ENCODE peak calls at places on chromosomes 13 and 19, in seven cellular contexts. H, E, W, M, D, Q and V are unnamed samples.
A peak's percentile ranks its signal among the peaks of the same experiment; 100 is the strongest.

GRCh38 chr19:4380254-4380727 is 20.1 kb downstream of the SH3GL1 start:
- DNase-seq in H (no peak), E (peak; percentile 57), W (no peak), M (no peak), D (no peak), Q (no peak), V (peak; percentile 75)

GRCh38 chr19:16660763-16661479 is at the start of gene TMEM38A:
- DNase-seq in H (peak; percentile 45), E (peak; percentile 70), W (peak; percentile 60), M (peak; percentile 58), D (peak; percentile 41), Q (no peak), V (peak; percentile 27)

GRCh38 chr13:98450495-98451167 is 126.3 kb downstream of the STK24 start:
- DNase-seq in H (no peak), E (no peak), W (no peak), M (no peak), D (no peak), Q (no peak), V (peak; percentile 47)

GRCh38 chr13:60448907-60449510 is 52.0 kb downstream of the TDRD3 start:
- DNase-seq in H (peak; percentile 52), E (peak; percentile 53), W (peak; percentile 16), M (peak; percentile 29), D (peak; percentile 20), Q (peak; percentile 7), V (peak; percentile 12)

GRCh38 chr13:74171621-74172020 is 37.4 kb upstream of the KLF12 start:
- DNase-seq in H (no peak), E (no peak), W (no peak), M (no peak), D (no peak), Q (no peak), V (no peak)

GRCh38 chr19:1080360-1081161 is 13.6 kb downstream of the ARHGAP45 start:
- DNase-seq in H (no peak), E (no peak), W (no peak), M (no peak), D (no peak), Q (no peak), V (peak; percentile 7)

GRCh38 chr13:44155422-44156293 is 218.0 kb upstream of the SERP2 start:
- DNase-seq in H (no peak), E (no peak), W (peak; percentile 64), M (peak; percentile 79), D (peak; percentile 75), Q (no peak), V (no peak)

GRCh38 chr13:36807616-36808015 is 11.4 kb upstream of the RFXAP start:
- DNase-seq in H (peak; percentile 51), E (no peak), W (no peak), M (no peak), D (no peak), Q (no peak), V (no peak)

GRCh38 chr19:55216461-55217198 is 7.3 kb upstream of the PTPRH start:
- DNase-seq in H (peak; percentile 100), E (peak; percentile 39), W (peak; percentile 97), M (peak; percentile 90), D (peak; percentile 91), Q (no peak), V (peak; percentile 76)

GRCh38 chr19:52637718-52638585 is at the start of gene ZNF83:
- DNase-seq in H (peak; percentile 98), E (peak; percentile 94), W (peak; percentile 100), M (peak; percentile 99), D (peak; percentile 96), Q (peak; percentile 64), V (peak; percentile 98)

GRCh38 chr19:40529093-40529954 is 47.3 kb upstream of the SHKBP1 start:
- DNase-seq in H (peak; percentile 81), E (peak; percentile 91), W (peak; percentile 91), M (peak; percentile 83), D (peak; percentile 86), Q (peak; percentile 39), V (peak; percentile 91)

GRCh38 chr19:58548859-58549663 is 5.2 kb downstream of the TRIM28 start:
- DNase-seq in H (no peak), E (no peak), W (no peak), M (no peak), D (no peak), Q (no peak), V (no peak)

GRCh38 chr13:110593430-110594130 is 21.8 kb upstream of the NAXD start:
- DNase-seq in H (peak; percentile 72), E (peak; percentile 76), W (no peak), M (no peak), D (peak; percentile 62), Q (peak; percentile 40), V (peak; percentile 27)
- TF ChIP-seq CTCF in H (peak; percentile 66), E (peak; percentile 60), W (peak; percentile 57), M (peak; percentile 57), D (peak; percentile 82), Q (peak; percentile 59), V (peak; percentile 64)

DNA sequence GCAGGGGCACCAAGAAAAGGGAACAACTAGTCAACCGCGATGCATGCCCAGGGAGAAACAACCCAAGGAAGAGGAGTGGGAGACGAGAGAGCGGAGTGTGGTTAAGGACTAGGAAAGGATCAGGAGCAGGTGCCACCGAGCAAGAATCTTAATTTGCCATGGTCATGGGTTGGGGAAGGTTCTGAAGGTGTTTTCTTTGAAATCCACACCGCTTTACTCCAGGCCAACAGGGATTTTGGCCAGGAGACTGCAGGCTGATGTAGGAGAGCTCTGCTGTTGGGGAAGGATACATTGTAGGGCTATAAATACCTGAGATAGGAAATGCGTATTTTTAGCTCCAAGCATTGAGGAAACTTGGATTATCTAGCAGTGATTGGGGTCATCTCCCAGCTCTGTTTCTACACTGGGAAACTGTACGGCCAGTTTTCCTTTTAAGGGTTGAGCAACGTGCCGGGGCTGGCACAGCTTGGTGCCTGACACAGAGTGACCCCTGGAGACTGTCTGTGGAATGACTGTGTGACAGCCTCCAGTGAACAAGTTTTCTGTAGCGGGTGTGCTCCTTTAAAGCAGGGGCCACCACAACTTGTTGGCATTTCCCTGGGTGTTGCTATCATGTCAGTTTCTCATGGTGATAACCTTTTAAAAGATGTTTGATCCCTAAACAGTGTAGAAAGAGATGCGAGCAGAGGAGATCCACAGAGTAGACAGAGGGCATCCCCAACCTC is 34.2 kb downstream of the ZNF536 start:
- DNase-seq in H (no peak), E (peak; percentile 24), W (peak; percentile 38), M (no peak), D (peak; percentile 16), Q (no peak), V (no peak)
- TF ChIP-seq CTCF in H (peak; percentile 29), E (peak; percentile 38), W (peak; percentile 52), M (peak; percentile 12), D (peak; percentile 23), Q (peak; percentile 58), V (no peak)

GRCh38 chr19:2202366-2202765 is 33.8 kb downstream of the PLEKHJ1 start:
- DNase-seq in H (no peak), E (no peak), W (no peak), M (no peak), D (no peak), Q (no peak), V (no peak)

GRCh38 chr19:2201473-2202148 is 34.5 kb downstream of the PLEKHJ1 start:
- DNase-seq in H (no peak), E (no peak), W (no peak), M (no peak), D (no peak), Q (no peak), V (no peak)

GRCh38 chr19:2199215-2199614 is 35.5 kb downstream of the DOT1L start:
- DNase-seq in H (no peak), E (peak; percentile 32), W (peak; percentile 55), M (no peak), D (no peak), Q (no peak), V (no peak)

GRCh38 chr19:2198317-2198716 is 34.6 kb downstream of the DOT1L start:
- DNase-seq in H (no peak), E (no peak), W (no peak), M (no peak), D (no peak), Q (no peak), V (no peak)

DNA sequence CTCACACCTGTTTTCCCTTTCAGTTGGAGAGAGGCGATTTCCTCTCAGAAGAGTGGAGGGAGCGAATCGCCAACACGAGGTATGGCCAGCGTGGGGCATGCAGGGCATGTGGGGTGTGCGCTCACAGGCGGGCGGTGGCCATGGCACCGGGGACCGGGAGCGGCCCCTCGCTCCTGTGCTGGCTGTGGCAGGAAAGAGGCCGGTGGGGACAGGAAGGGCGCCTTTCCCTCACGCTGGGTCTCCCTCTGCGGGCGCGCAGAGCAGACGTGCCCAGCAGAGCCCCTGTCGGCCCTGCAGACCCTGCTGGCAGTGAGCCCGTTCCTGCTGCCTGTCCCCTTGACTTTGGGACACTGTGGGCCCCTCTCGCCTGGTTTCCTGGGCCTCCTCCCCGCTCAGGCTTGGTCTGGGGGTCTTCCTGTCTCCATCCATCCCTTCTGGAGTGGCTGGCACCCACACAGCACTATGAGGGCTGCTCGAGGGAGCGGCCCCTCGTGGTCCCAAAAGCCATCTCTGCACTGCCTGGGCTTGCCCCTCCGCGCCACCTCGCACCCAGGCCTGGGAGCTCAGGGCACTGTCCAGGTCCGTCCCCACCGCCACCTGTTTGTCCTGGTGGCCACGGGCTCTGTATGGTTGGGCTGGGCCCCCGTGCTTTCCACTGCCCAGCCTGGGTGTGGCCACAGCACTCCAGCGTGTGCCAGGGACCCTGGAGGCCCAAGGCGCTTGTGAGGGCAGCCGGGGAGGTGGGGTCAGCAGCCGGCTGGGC is 36.1 kb downstream of the PLEKHJ1 start:
- DNase-seq in H (no peak), E (no peak), W (no peak), M (no peak), D (no peak), Q (no peak), V (no peak)
- TF ChIP-seq CTCF in H (no peak), E (no peak), W (no peak), M (no peak), D (no peak), Q (no peak), V (no peak)

GRCh38 chr19:39187552-39187943 is 9.2 kb upstream of the NCCRP1 start:
- DNase-seq in H (no peak), E (no peak), W (no peak), M (no peak), D (no peak), Q (no peak), V (no peak)
- TF ChIP-seq CTCF in H (peak; percentile 18), E (no peak), W (no peak), M (no peak), D (no peak), Q (no peak), V (peak; percentile 56)